ENCODE peak calls at places on chromosomes 11 and 22, in six cellular contexts. A is CD8-positive, alpha-beta memory T cell; P is caudate nucleus; B is sciatic nerve; K is anterior cingulate cortex; D is NCI-H2227 treated with DMSO at 0.1 percent for 48 hours. I is an unnamed sample.

GRCh38 chr11:65125197-65126056 is 3.3 kb downstream of the MRPL49 start:
- DNase-seq in A (peak), P (no peak), B (peak), K (no peak), D (no peak), I (no peak)

GRCh38 chr11:125995313-125995712 is 49.5 kb downstream of the VSIG10L2 start:
- DNase-seq in A (no peak), P (no peak), B (no peak), K (no peak), D (no peak), I (peak)

GRCh38 chr11:100748153-100748552 is 61.1 kb downstream of the ARHGAP42 start:
- DNase-seq in A (no peak), P (no peak), B (no peak), K (no peak), D (no peak), I (no peak)

GRCh38 chr22:48758905-48759875 is 1068.5 kb downstream of the BRD1 start:
- DNase-seq in A (no peak), P (no peak), B (peak), K (no peak), D (no peak), I (no peak)

GRCh38 chr11:66015094-66015881 is 3.5 kb downstream of the CST6 start:
- DNase-seq in A (no peak), P (no peak), B (no peak), K (no peak), D (no peak), I (no peak)

GRCh38 chr11:19555266-19555665 is 157.4 kb upstream of the NAV2 start:
- DNase-seq in A (no peak), P (no peak), B (no peak), K (no peak), D (no peak), I (no peak)

GRCh38 chr11:79076526-79077115 is 364.2 kb downstream of the TENM4 start:
- DNase-seq in A (no peak), P (no peak), B (no peak), K (no peak), D (no peak), I (no peak)

GRCh38 chr11:67483901-67484665 is 1.3 kb downstream of the AIP start:
- DNase-seq in A (peak), P (no peak), B (peak), K (no peak), D (no peak), I (no peak)

GRCh38 chr11:2428322-2428795 is 16.0 kb downstream of the TRPM5 start:
- DNase-seq in A (peak), P (peak), B (peak), K (peak), D (no peak), I (no peak)

GRCh38 chr11:94196363-94196762 is 67.7 kb downstream of the PANX1 start:
- DNase-seq in A (no peak), P (no peak), B (no peak), K (no peak), D (no peak), I (no peak)

GRCh38 chr11:46356911-46357482 is 9.7 kb downstream of the DGKZ start:
- DNase-seq in A (no peak), P (no peak), B (no peak), K (no peak), D (no peak), I (no peak)

GRCh38 chr11:84780689-84781293 is 846.4 kb downstream of the DLG2 start:
- DNase-seq in A (no peak), P (no peak), B (no peak), K (no peak), D (peak), I (no peak)

GRCh38 chr11:86482684-86483083 is 108.0 kb downstream of the CCDC81 start:
- DNase-seq in A (no peak), P (no peak), B (no peak), K (no peak), D (no peak), I (no peak)

GRCh38 chr11:113992459-113993105 is 17.7 kb downstream of the HTR3A start:
- DNase-seq in A (no peak), P (no peak), B (no peak), K (no peak), D (peak), I (no peak)

GRCh38 chr11:20448838-20449237 is 61.3 kb downstream of the PRMT3 start:
- DNase-seq in A (no peak), P (no peak), B (no peak), K (no peak), D (no peak), I (no peak)

GRCh38 chr11:61874460-61874809 is 16.9 kb downstream of the FADS3 start:
- DNase-seq in A (no peak), P (no peak), B (no peak), K (no peak), D (no peak), I (no peak)

GRCh38 chr11:35388054-35388453 is 31.3 kb downstream of the SLC1A2 start:
- DNase-seq in A (no peak), P (no peak), B (no peak), K (no peak), D (no peak), I (no peak)

GRCh38 chr11:86814775-86815174 is 14.4 kb downstream of the PRSS23 start:
- DNase-seq in A (no peak), P (no peak), B (no peak), K (no peak), D (no peak), I (no peak)

GRCh38 chr11:102438311-102439062 is 14.1 kb downstream of the TMEM123 start:
- DNase-seq in A (peak), P (no peak), B (no peak), K (no peak), D (no peak), I (no peak)

GRCh38 chr11:93737904-93738612 is 3.2 kb downstream of the TAF1D start:
- DNase-seq in A (no peak), P (no peak), B (no peak), K (no peak), D (no peak), I (no peak)